ENCODE peak calls at places on chromosomes 13 and 19, in nine cellular contexts. I is mesothelial cell of epicardium; L is B cell; X is heart left ventricle; W is HFF-Myc; J is CD8-positive, alpha-beta T cell; F is astrocyte of the spinal cord; N is endothelial cell; S is WTC11. P is an unnamed sample.

GRCh38 chr19:55481148-55482127 is 3.5 kb upstream of the NAT14 start:
- DNase-seq in I (no peak), L (peak), X (no peak), W (no peak), J (no peak), F (no peak), N (no peak), S (no peak), P (no peak)

GRCh38 chr13:99746857-99747710 is 224.5 kb downstream of the ZIC5 start:
- DNase-seq in I (no peak), L (no peak), X (no peak), W (no peak), J (no peak), F (no peak), N (no peak), S (peak), P (no peak)

GRCh38 chr13:83716121-83716520 is 166.2 kb downstream of the SLITRK1 start:
- DNase-seq in I (no peak), L (no peak), X (no peak), W (no peak), J (no peak), F (peak), N (no peak), S (peak), P (no peak)

GRCh38 chr13:62162860-62163259 is 747.2 kb upstream of the PCDH20 start:
- DNase-seq in I (no peak), L (no peak), X (no peak), W (no peak), J (no peak), F (no peak), N (no peak), S (no peak), P (no peak)

GRCh38 chr13:49858183-49858856 is 65.8 kb upstream of the KPNA3 start:
- DNase-seq in I (no peak), L (no peak), X (no peak), W (peak), J (no peak), F (peak), N (no peak), S (no peak), P (no peak)

GRCh38 chr13:59363950-59364349 is 799.8 kb downstream of the DIAPH3 start:
- DNase-seq in I (no peak), L (no peak), X (no peak), W (no peak), J (no peak), F (no peak), N (no peak), S (no peak), P (no peak)

GRCh38 chr19:29004796-29005195 is 208.2 kb downstream of the UQCRFS1 start:
- DNase-seq in I (no peak), L (no peak), X (no peak), W (no peak), J (no peak), F (no peak), N (no peak), S (no peak), P (no peak)

GRCh38 chr13:114020750-114021463 is 47.0 kb upstream of the C13orf46 start:
- DNase-seq in I (no peak), L (no peak), X (no peak), W (no peak), J (peak), F (no peak), N (no peak), S (no peak), P (no peak)

GRCh38 chr13:20997301-20998061 is 63.9 kb downstream of the LATS2 start:
- DNase-seq in I (no peak), L (no peak), X (no peak), W (peak), J (no peak), F (peak), N (no peak), S (no peak), P (no peak)

GRCh38 chr19:38792250-38793111 is 3.5 kb downstream of the LGALS7B start:
- DNase-seq in I (no peak), L (peak), X (peak), W (no peak), J (peak), F (peak), N (peak), S (peak), P (no peak)

GRCh38 chr13:84607614-84608013 is 725.3 kb upstream of the SLITRK1 start:
- DNase-seq in I (no peak), L (no peak), X (no peak), W (peak), J (no peak), F (peak), N (no peak), S (no peak), P (no peak)

GRCh38 chr19:39823693-39824092 is 10.3 kb downstream of the DYRK1B start:
- DNase-seq in I (no peak), L (no peak), X (no peak), W (no peak), J (no peak), F (no peak), N (no peak), S (no peak), P (no peak)

DNA sequence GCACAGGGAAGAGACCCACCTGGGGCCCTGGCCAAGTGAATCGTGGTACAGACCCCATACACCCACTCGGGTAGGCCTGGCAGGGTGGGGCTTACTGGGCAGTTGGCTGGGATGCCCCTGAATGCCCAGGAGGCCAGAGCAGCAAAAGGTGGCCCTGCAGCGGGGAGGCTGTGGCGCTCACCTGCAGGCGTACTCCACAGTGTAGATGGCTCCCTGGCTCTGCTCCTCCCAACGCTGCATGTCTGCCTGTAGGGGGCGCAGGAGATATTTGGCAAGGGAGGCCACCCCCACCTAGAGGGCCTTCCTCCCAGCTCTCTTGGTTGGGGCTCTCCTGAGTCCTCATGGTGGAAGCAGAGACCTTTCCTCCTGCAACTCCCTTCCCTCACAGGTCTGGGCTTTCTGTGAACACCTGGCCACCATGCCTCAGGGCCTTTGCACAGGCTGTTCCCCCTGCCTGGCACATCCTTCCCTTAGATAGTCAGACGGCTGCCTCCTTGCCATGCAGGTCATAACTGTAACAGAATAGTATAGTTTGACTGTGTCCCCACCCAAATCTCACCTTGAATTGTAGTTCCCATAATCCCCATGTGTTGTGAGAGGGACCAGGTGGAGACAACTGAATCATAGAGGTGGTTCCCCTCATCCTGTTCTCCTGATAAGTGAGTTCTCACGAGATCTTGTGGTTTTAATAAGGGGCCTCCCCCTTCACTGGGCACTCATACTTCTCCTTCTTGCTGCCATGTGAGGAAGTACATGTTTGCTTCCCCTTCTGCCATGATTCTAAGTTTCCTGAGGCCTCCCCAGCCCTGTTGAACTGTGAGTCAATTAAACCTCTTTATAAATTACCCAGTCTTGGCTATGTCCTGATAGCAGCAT is 5.9 kb downstream of the BORCS8 start:
- DNase-seq in I (no peak), L (no peak), X (no peak), W (no peak), J (peak), F (no peak), N (peak), S (peak), P (no peak)
- TF ChIP-seq CTCF in I (peak), L (peak), X (peak), W (peak), J (peak), F (peak), N (peak), S (peak), P (peak)

GRCh38 chr13:67369895-67370660 is 139.9 kb upstream of the PCDH9 start:
- DNase-seq in I (no peak), L (no peak), X (no peak), W (no peak), J (no peak), F (peak), N (no peak), S (no peak), P (no peak)
- TF ChIP-seq CTCF in I (no peak), L (no peak), X (no peak), W (no peak), J (no peak), F (no peak), N (no peak), S (no peak), P (no peak)

GRCh38 chr13:110396913-110397379 is 89.9 kb downstream of the COL4A2 start:
- DNase-seq in I (no peak), L (no peak), X (peak), W (peak), J (no peak), F (peak), N (no peak), S (no peak), P (no peak)

GRCh38 chr13:110396476-110396875 is 89.4 kb downstream of the COL4A2 start:
- DNase-seq in I (no peak), L (no peak), X (no peak), W (no peak), J (no peak), F (no peak), N (no peak), S (no peak), P (no peak)

GRCh38 chr13:110398564-110399507 is 91.8 kb downstream of the COL4A2 start:
- DNase-seq in I (no peak), L (no peak), X (no peak), W (no peak), J (no peak), F (peak), N (no peak), S (no peak), P (no peak)

GRCh38 chr13:110399801-110400200 is 92.7 kb downstream of the COL4A2 start:
- DNase-seq in I (no peak), L (no peak), X (no peak), W (no peak), J (no peak), F (no peak), N (no peak), S (no peak), P (no peak)

DNA sequence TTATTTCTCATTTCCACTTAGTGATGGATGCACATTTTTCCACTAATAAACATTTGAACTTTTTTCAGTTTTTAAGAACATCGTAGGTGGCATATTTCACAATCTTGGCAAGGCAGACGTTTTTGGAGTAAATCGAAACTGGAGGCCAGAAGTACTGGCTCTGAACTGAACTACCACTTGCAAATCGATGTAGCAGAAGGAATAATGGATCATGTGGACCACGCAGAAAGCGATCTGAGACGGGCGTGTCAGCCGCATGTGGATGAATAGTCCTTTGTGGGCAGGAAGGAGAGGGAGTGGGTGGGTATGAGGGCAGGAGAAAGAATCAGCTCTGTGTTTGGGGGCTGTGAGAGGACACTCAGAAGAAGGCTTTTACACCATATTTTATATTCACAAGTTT is 90.4 kb downstream of the COL4A2 start:
- DNase-seq in I (no peak), L (no peak), X (no peak), W (no peak), J (no peak), F (no peak), N (no peak), S (no peak), P (no peak)
- TF ChIP-seq CTCF in I (no peak), L (no peak), X (no peak), W (no peak), J (no peak), F (no peak), N (no peak), S (no peak), P (no peak)

GRCh38 chr13:72570019-72570418 is 157.4 kb downstream of the MZT1 start:
- DNase-seq in I (no peak), L (no peak), X (no peak), W (no peak), J (no peak), F (no peak), N (no peak), S (no peak), P (no peak)

GRCh38 chr13:72562686-72563085 is 164.7 kb downstream of the MZT1 start:
- DNase-seq in I (no peak), L (no peak), X (no peak), W (no peak), J (no peak), F (no peak), N (no peak), S (no peak), P (no peak)

GRCh38 chr13:72561791-72562190 is 165.6 kb downstream of the MZT1 start:
- DNase-seq in I (no peak), L (no peak), X (no peak), W (no peak), J (no peak), F (no peak), N (no peak), S (no peak), P (no peak)

GRCh38 chr13:72565893-72566292 is 161.5 kb downstream of the MZT1 start:
- DNase-seq in I (no peak), L (no peak), X (no peak), W (peak), J (no peak), F (peak), N (no peak), S (no peak), P (no peak)

DNA sequence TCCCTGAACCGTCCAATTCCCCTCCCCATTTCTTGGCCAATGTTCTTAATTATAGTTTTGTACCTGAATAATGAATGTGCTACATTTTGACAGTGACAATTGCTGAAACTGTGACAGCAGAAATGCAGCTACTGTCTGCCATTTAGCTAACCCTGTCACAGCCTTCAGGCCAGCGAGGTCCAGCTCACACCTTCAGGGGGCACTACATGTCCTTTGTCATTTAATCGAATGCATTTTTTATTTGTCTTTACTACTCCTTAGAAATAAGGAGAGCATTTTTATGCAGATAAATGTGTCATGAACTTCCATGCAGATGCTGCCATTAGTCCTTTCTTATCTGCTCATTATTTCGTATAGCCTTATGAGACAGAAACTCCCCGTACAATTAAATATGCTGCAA is 159.9 kb downstream of the MZT1 start:
- DNase-seq in I (no peak), L (no peak), X (no peak), W (no peak), J (no peak), F (no peak), N (no peak), S (no peak), P (no peak)
- TF ChIP-seq CTCF in I (peak), L (no peak), X (no peak), W (no peak), J (no peak), F (no peak), N (no peak), S (no peak), P (no peak)

DNA sequence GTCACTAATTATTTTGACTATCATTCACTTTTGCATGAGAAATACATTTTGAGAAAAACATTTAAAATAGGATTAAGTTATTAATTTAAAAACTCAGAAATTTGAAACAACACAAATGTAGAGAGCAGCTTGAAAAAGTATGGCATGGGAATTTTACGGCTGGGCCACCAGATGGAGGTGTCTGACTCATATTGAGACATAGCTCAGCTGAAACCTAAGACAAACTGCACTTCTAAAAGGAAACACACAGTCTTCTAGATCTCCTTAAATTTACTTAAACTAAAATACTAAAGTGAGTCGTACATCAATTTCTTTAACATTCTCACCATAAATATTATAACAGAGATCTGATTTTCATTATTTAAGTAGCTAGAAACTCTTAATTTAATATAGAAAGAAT is 41.9 kb upstream of the POSTN start:
- DNase-seq in I (no peak), L (no peak), X (no peak), W (peak), J (no peak), F (peak), N (peak), S (peak), P (no peak)
- TF ChIP-seq CTCF in I (no peak), L (no peak), X (peak), W (peak), J (no peak), F (peak), N (no peak), S (no peak), P (peak)

GRCh38 chr19:20367811-20368294 is 197.7 kb downstream of the ZNF737 start:
- DNase-seq in I (no peak), L (no peak), X (no peak), W (no peak), J (no peak), F (no peak), N (peak), S (peak), P (no peak)
- TF ChIP-seq CTCF in I (no peak), L (no peak), X (no peak), W (no peak), J (no peak), F (no peak), N (no peak), S (no peak), P (peak)